ENCODE peak calls at places on chromosome 4, in eight cellular contexts. H is IMR-90, V is cardiac muscle cell, X is left ventricle myocardium inferior, S is A549, R is psoas muscle, A is heart right ventricle, I is iPS DF 6.9. E is an unnamed sample. For H3K4me1, the result is how much of the 10 kb centered on the place peaks cover.

GRCh38 chr4:24924309-24924781 is 11.5 kb upstream of the CCDC149 start:
- DNase-seq in S (no peak), I (no peak), H (peak), X (no peak), R (no peak), V (peak), A (no peak), E (peak)

GRCh38 chr4:152501846-152502536 is 33.9 kb downstream of the FBXW7 start:
- DNase-seq in X (no peak), I (no peak), V (peak), R (no peak), H (peak), A (no peak), S (no peak), E (no peak)

GRCh38 chr4:26206339-26206738 is 114.5 kb upstream of the RBPJ start:
- DNase-seq in S (no peak), V (peak), H (peak), A (peak), X (no peak), R (no peak), I (no peak), E (no peak)

GRCh38 chr4:81491943-81492342 is 20.2 kb upstream of the RASGEF1B start:
- DNase-seq in S (no peak), H (no peak), A (no peak), X (no peak), R (no peak), I (no peak), V (peak), E (no peak)

GRCh38 chr4:38980903-38981676 is 51.1 kb downstream of the TMEM156 start:
- DNase-seq in S (no peak), V (peak), X (no peak), A (no peak), R (no peak), I (no peak), H (peak), E (no peak)

GRCh38 chr4:177726111-177726510 is 283.9 kb upstream of the AGA start:
- DNase-seq in A (no peak), V (no peak), R (no peak), I (no peak), X (no peak), H (peak), S (no peak), E (no peak)

GRCh38 chr4:110106946-110107325 is 91.5 kb downstream of the ELOVL6 start:
- DNase-seq in R (no peak), H (peak), A (no peak), S (peak), X (no peak), I (no peak), V (peak), E (no peak)

GRCh38 chr4:30543057-30543456 is 177.1 kb upstream of the PCDH7 start:
- DNase-seq in S (no peak), V (no peak), H (no peak), R (no peak), I (no peak), X (no peak), A (no peak), E (no peak)

GRCh38 chr4:82431026-82431745 is 796 bp downstream of the ENOPH1 start:
- DNase-seq in A (no peak), S (peak), H (peak), V (peak), R (no peak), X (no peak), I (no peak), E (peak)

GRCh38 chr4:182823576-182823975 is 93.6 kb downstream of the DCTD start:
- DNase-seq in V (no peak), R (no peak), H (no peak), X (no peak), I (no peak), A (no peak), S (no peak), E (no peak)

GRCh38 chr4:118836763-118837507 is 1.0 kb upstream of the SEC24D start:
- DNase-seq in A (no peak), X (no peak), H (no peak), R (no peak), V (no peak), S (no peak), I (no peak), E (no peak)

GRCh38 chr4:74848774-74849173 is 54.5 kb upstream of the BTC start:
- DNase-seq in R (no peak), A (no peak), H (no peak), S (no peak), I (no peak), V (no peak), X (no peak), E (no peak)

GRCh38 chr4:80409798-80410197 is 74.3 kb downstream of the CFAP299 start:
- DNase-seq in I (no peak), R (no peak), H (no peak), V (no peak), X (no peak), A (no peak), S (no peak), E (no peak)
- H3K27ac ChIP-seq in I (no peak), R (no peak), H (no peak), V (no peak), X (no peak), A (no peak), S (no peak), E (no peak)

DNA sequence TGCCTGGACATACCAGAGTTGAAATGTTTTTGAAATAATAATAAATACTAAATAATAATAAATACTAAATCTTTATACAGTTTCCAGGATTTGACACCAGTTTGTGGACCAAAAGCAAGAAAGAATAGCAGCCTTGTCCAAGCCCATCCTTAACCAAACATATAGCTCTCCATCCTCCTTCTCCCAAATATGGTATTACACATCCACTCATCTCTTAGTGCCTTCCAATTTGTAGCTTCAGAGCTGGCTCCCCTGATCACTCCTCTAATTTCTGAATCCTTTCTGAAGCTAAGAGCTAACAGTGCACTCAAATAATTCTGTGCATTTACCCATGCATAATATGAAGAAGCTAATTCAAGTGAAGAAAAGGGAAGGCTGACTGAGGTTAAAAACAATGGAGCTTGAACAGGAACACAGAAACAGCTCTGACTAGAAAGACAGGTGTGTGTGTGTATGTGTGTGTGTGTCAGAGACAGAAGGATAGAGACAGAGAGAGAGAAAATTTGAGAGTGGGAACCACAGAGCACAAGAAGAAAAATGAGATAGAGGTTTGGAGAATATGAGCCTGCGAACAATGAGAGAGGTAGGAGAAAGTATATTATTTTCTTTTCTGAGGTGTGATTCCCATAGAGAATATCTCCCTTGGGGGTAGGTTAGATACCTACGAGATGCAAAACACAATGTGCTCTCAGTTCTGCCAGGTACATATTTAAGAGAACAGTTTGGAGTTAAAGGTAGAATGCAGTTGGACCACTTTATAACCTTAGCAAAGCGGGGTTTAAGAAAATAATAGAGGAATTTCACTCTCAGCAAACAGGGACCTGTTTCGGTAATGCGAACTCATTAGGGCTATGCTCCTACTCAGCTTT is 123.5 kb downstream of the CAMK2D start:
- DNase-seq in A (no peak), H (no peak), R (no peak), I (no peak), X (no peak), V (no peak), S (no peak), E (no peak)
- H3K4me1 ChIP-seq in A (half or more), H (under half), R (under half), I (under half), X (half or more), V (under half), S (half or more), E (under half)

GRCh38 chr4:29540439-29541102 is 1179.6 kb upstream of the PCDH7 start:
- DNase-seq in X (no peak), V (no peak), R (no peak), A (no peak), S (no peak), H (peak), I (no peak), E (no peak)
- H3K4me3 ChIP-seq in X (no peak), V (no peak), R (no peak), A (no peak), S (no peak), H (no peak), I (no peak), E (no peak)

GRCh38 chr4:123362103-123362502 is 34.5 kb upstream of the SPRY1 start:
- DNase-seq in H (no peak), V (no peak), I (no peak), X (no peak), S (no peak), A (no peak), R (no peak), E (no peak)
- H3K27ac ChIP-seq in H (peak), V (no peak), I (no peak), X (peak), S (no peak), A (peak), R (no peak), E (no peak)

DNA sequence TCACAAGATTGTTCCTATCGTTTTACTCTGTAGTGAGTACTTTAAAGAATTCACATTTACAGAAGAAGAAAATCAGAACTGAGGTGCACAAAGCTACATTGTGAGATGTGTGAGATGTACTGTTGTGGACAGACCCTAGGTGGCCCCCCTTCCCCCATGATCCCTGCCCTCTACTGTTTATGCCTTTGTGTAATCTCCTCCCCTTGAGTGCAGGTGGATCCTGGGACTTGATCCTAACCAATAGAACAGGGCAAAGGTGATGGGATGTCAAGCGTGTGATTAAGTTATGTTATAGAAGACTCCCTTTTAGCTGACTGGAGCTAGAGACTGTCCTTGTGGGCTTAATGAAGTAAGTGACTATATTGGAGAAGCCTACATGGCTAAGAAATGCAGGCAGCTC is 225.1 kb upstream of the LEF1 start:
- DNase-seq in V (no peak), H (no peak), A (no peak), X (no peak), I (no peak), S (no peak), R (no peak), E (no peak)
- H3K4me1 ChIP-seq in V (under half), H (under half), A (under half), X (under half), I (under half), S (under half), R (under half), E (under half)

GRCh38 chr4:37453004-37453360 is 208.4 kb downstream of the NWD2 start:
- DNase-seq in R (no peak), A (peak), H (peak), I (peak), X (no peak), S (peak), V (peak), E (no peak)
- H3K4me3 ChIP-seq in R (peak), A (peak), H (no peak), I (peak), X (peak), S (peak), V (peak), E (peak)

DNA sequence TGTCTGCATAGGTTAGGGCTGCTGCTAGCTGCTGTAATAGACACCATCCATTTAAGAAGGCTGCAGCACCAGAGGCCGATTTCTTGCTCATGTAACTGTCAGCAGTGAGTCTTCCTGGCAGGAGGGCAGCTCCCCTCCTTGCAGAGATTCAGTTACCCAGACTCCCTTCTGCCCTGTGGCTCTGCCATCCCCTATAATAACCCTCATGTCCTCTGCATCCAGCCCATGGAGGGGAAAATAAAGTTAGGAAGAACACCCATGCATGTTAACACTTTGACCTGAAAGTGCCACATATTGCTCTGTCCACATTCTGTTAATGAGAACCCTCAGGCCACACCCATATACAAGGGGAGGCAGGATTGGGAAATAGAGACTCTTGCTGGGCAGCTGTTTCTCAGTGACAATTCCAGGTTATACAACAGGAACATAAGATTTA is 5.4 kb downstream of the STBD1 start:
- DNase-seq in I (no peak), V (no peak), X (no peak), H (no peak), S (no peak), A (no peak), R (peak), E (no peak)
- H3K27ac ChIP-seq in I (no peak), V (peak), X (no peak), H (no peak), S (no peak), A (no peak), R (peak), E (no peak)

DNA sequence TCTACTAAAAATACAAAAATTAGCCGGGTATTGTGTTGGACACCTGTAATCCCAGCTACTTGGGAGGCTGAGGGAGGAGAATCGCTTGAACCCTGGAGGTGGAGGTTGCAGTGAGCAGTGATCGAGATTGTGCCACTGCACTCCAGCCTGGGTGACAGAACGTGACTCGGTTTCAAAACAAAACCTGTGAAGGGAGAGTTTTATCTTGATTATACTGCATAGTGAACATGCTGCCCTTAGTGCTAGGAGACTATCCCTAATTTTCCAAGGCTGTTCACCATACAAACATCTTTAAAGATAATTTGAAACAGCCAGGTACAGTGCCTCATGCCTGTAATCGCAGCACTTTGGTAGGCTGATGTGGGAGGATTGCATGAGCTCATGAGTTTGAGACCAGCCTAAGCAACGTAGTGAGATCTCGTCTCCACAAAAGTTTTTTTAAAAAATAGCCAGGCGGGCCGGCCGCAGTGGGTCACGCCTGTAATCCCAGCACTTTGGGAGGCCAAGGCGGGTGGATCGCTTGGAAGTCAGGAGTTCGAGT is 6.2 kb downstream of the AFF1 start:
- DNase-seq in V (no peak), H (no peak), A (no peak), R (no peak), I (no peak), X (no peak), S (no peak), E (no peak)
- H3K4me1 ChIP-seq in V (under half), H (under half), A (under half), R (half or more), I (under half), X (half or more), S (half or more), E (under half)